ENCODE peak calls at places on chromosomes 7 and 10, in five cellular contexts. B is activated naive CD8-positive, alpha-beta T cell treated with anti-CD3 and anti-CD28 coated beads, Interleukin-2, amount 50 U/mL, for 24 hours; U is amniotic stem cell; A is left ventricle myocardium superior; W is DMS153. J is an unnamed sample.

GRCh38 chr10:77120012-77120411 is 517.6 kb downstream of the KCNMA1 start:
- DNase-seq in B (no peak), U (no peak), A (no peak), W (no peak), J (no peak)

GRCh38 chr10:68403701-68404100 is 3.4 kb downstream of the RUFY2 start:
- DNase-seq in B (no peak), U (no peak), A (no peak), W (no peak), J (no peak)

GRCh38 chr7:55100172-55100961 is 81.5 kb downstream of the EGFR start:
- DNase-seq in B (no peak), U (no peak), A (peak), W (peak), J (no peak)

GRCh38 chr10:122671355-122671754 is 28.3 kb downstream of the C10orf120 start:
- DNase-seq in B (no peak), U (no peak), A (no peak), W (no peak), J (no peak)

GRCh38 chr7:90709501-90710465 is 113.7 kb downstream of the CDK14 start:
- DNase-seq in B (no peak), U (no peak), A (no peak), W (no peak), J (no peak)

GRCh38 chr10:78749898-78750297 is 318.9 kb upstream of the ZMIZ1 start:
- DNase-seq in B (no peak), U (no peak), A (no peak), W (no peak), J (no peak)

GRCh38 chr7:45162943-45163691 is 5.5 kb downstream of the RAMP3 start:
- DNase-seq in B (no peak), U (no peak), A (no peak), W (no peak), J (no peak)

GRCh38 chr10:61750943-61751471 is 88.3 kb downstream of the CABCOCO1 start:
- DNase-seq in B (peak), U (peak), A (peak), W (no peak), J (no peak)

GRCh38 chr10:24344695-24345473 is 135.9 kb downstream of the KIAA1217 start:
- DNase-seq in B (no peak), U (no peak), A (no peak), W (no peak), J (no peak)

GRCh38 chr7:4479367-4480039 is 202.6 kb upstream of the FOXK1 start:
- DNase-seq in B (peak), U (no peak), A (no peak), W (peak), J (peak)

J was measured in NCI-H748 treated with DMSO at 0.1 percent for 48 hours.